ENCODE peak calls at places on chromosomes 2 and 18, in five cellular contexts. S, W, M, Y and G are unnamed samples.

GRCh38 chr2:240184198-240184590 is 43.7 kb upstream of the OTOS start:
- DNase-seq in Y (no peak), S (no peak), M (no peak), W (no peak), G (no peak)

GRCh38 chr2:20562540-20563225 is 88.2 kb downstream of the HS1BP3 start:
- DNase-seq in S (no peak), W (no peak), Y (no peak), M (no peak), G (no peak)

GRCh38 chr2:120703330-120703994 is 32.2 kb upstream of the GLI2 start:
- DNase-seq in M (no peak), Y (no peak), W (no peak), S (no peak), G (no peak)

GRCh38 chr2:118310016-118310877 is 222.0 kb downstream of the INSIG2 start:
- DNase-seq in M (no peak), Y (no peak), S (peak; percentile 56), W (peak; percentile 64), G (peak; percentile 64)

GRCh38 chr2:101820519-101820918 is 123.0 kb downstream of the MAP4K4 start:
- DNase-seq in W (no peak), Y (no peak), S (no peak), M (no peak), G (no peak)

GRCh38 chr2:19532797-19533196 is 174.4 kb upstream of the OSR1 start:
- DNase-seq in W (no peak), Y (no peak), S (no peak), M (no peak), G (no peak)

GRCh38 chr18:44895176-44895798 is 214.6 kb downstream of the SETBP1 start:
- DNase-seq in W (peak; percentile 9), Y (no peak), M (peak; percentile 53), S (peak; percentile 24), G (peak; percentile 15)

GRCh38 chr2:21070322-21071257 is 26.7 kb upstream of the APOB start:
- DNase-seq in W (no peak), S (no peak), Y (no peak), M (no peak), G (no peak)

GRCh38 chr2:230824406-230824978 is 40.2 kb upstream of the ITM2C start:
- DNase-seq in S (peak; percentile 83), Y (no peak), W (peak; percentile 80), M (peak; percentile 65), G (peak; percentile 82)

GRCh38 chr2:216298719-216299118 is 73.6 kb downstream of the MARCHF4 start:
- DNase-seq in W (no peak), S (no peak), M (no peak), Y (no peak), G (no peak)

GRCh38 chr2:96072746-96073145 is 38.0 kb upstream of the GPAT2 start:
- DNase-seq in S (no peak), M (no peak), W (no peak), Y (peak; percentile 66), G (no peak)

GRCh38 chr2:75133621-75134020 is 65.7 kb downstream of the TACR1 start:
- DNase-seq in Y (no peak), W (no peak), M (no peak), S (no peak), G (no peak)

GRCh38 chr2:58483307-58483706 is 242.2 kb upstream of the FANCL start:
- DNase-seq in S (no peak), M (no peak), W (no peak), Y (no peak), G (no peak)

GRCh38 chr18:76209597-76209996 is 285.4 kb downstream of the ZNF516 start:
- DNase-seq in M (no peak), S (no peak), Y (no peak), W (no peak), G (no peak)

GRCh38 chr18:26497881-26498280 is 50.5 kb downstream of the KCTD1 start:
- DNase-seq in M (no peak), Y (no peak), S (no peak), W (no peak), G (no peak)

GRCh38 chr2:98824256-98825042 is 93.5 kb upstream of the MGAT4A start:
- DNase-seq in W (no peak), M (no peak), Y (no peak), S (no peak), G (no peak)

GRCh38 chr2:172404824-172405223 is 22.6 kb upstream of the ITGA6 start:
- DNase-seq in S (no peak), M (no peak), W (no peak), Y (no peak), G (no peak)

GRCh38 chr2:211181626-211182025 is 625.2 kb downstream of the CPS1 start:
- DNase-seq in M (no peak), Y (no peak), S (no peak), W (no peak), G (no peak)

GRCh38 chr2:178452870-178453269 is 1.7 kb downstream of the PJVK start:
- DNase-seq in M (no peak), W (no peak), Y (no peak), S (no peak), G (no peak)

GRCh38 chr2:222039821-222040220 is 259.0 kb downstream of the PAX3 start:
- DNase-seq in S (no peak), Y (no peak), M (no peak), W (no peak), G (no peak)

GRCh38 chr2:222037211-222037610 is 261.6 kb downstream of the PAX3 start:
- DNase-seq in S (no peak), W (no peak), M (no peak), Y (no peak), G (no peak)

GRCh38 chr2:222034058-222034457 is 264.7 kb downstream of the PAX3 start:
- DNase-seq in M (no peak), Y (no peak), W (no peak), S (no peak), G (no peak)

GRCh38 chr2:222040333-222040732 is 258.5 kb downstream of the PAX3 start:
- DNase-seq in M (no peak), Y (no peak), S (no peak), W (no peak), G (no peak)

GRCh38 chr2:222038086-222038802 is 260.6 kb downstream of the PAX3 start:
- DNase-seq in W (no peak), M (no peak), Y (no peak), S (no peak), G (no peak)
- TF ChIP-seq CTCF in W (peak; percentile 19), M (peak; percentile 32), Y (no peak), S (peak; percentile 33), G (peak; percentile 10)

GRCh38 chr2:147275943-147276342 is 568.9 kb upstream of the ACVR2A start:
- DNase-seq in W (no peak), M (no peak), Y (no peak), S (no peak), G (no peak)
- TF ChIP-seq CTCF in W (no peak), M (peak; percentile 4), Y (no peak), S (no peak), G (peak; percentile 10)

GRCh38 chr18:54948350-54948837 is 10.9 kb downstream of the CCDC68 start:
- DNase-seq in S (no peak), Y (no peak), W (no peak), M (no peak), G (no peak)

GRCh38 chr18:54947115-54947514 is 12.1 kb downstream of the CCDC68 start:
- DNase-seq in S (no peak), M (no peak), W (no peak), Y (no peak), G (no peak)

GRCh38 chr18:54946149-54946581 is 13.1 kb downstream of the CCDC68 start:
- DNase-seq in M (peak; percentile 4), Y (no peak), W (peak; percentile 40), S (peak; percentile 17), G (peak; percentile 32)

GRCh38 chr18:54949588-54949987 is 9.7 kb downstream of the CCDC68 start:
- DNase-seq in Y (no peak), W (no peak), S (no peak), M (no peak), G (no peak)

DNA sequence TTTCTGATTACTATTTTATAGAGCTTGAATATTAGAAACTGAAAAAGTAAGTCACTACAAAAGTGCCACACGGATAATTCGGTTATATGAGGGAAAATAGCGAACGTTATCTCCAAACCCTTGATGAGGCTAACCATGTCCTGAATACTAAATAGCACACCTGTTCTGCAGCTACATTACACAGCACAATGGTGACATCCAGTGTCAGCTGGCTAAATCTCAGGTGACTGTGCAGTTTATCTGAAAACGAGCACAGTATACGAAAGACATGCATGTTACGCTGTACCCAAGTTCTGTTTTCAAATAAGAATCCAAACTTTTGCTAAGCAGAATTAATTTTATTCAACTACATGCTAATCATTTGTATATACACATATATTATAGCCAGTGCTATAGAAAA is 9.0 kb downstream of the CCDC68 start:
- DNase-seq in S (no peak), M (no peak), Y (no peak), W (no peak), G (no peak)
- TF ChIP-seq CTCF in S (no peak), M (peak; percentile 16), Y (no peak), W (no peak), G (no peak)

GRCh38 chr2:64865073-64865830 is 123.9 kb upstream of the SLC1A4 start:
- DNase-seq in Y (peak; percentile 76), S (peak; percentile 87), W (peak; percentile 91), M (no peak), G (peak; percentile 90)
- TF ChIP-seq CTCF in Y (peak; percentile 83), S (peak; percentile 77), W (peak; percentile 73), M (peak; percentile 60), G (peak; percentile 76)

GRCh38 chr2:871926-872680 is 78.5 kb upstream of the SNTG2 start:
- DNase-seq in M (no peak), S (no peak), Y (peak; percentile 46), W (no peak), G (no peak)

GRCh38 chr2:871175-871727 is 79.4 kb upstream of the SNTG2 start:
- DNase-seq in S (no peak), M (no peak), Y (peak; percentile 21), W (no peak), G (no peak)

GRCh38 chr2:869894-870293 is 80.8 kb upstream of the SNTG2 start:
- DNase-seq in S (no peak), M (no peak), W (no peak), Y (peak; percentile 11), G (no peak)

GRCh38 chr2:869357-869871 is 81.2 kb upstream of the SNTG2 start:
- DNase-seq in M (no peak), W (no peak), Y (no peak), S (no peak), G (no peak)

DNA sequence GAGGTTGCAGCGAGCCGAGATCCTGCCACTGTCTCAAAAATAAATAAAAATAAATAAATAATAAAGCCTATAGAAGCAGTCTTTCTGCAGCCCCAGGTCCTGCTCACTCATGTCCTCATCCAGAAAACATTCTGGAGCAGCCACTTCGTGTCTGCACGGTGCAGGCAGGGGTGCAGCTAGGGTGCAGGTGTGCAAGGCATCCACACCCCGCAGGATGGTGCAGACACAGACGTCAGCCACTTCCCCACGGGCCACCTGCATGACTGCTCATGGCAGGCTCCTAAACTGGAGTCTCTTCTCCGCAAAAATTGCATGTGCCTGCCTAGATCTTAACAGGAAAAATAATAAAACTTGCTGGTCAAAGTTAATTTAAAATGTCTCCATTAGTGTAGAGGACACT is 80.2 kb upstream of the SNTG2 start:
- DNase-seq in Y (peak; percentile 47), S (no peak), W (no peak), M (no peak), G (no peak)
- TF ChIP-seq CTCF in Y (no peak), S (no peak), W (no peak), M (no peak), G (no peak)